ENCODE peak calls at places on chromosomes 3 and 15, in ten cellular contexts. M is AG10803, I is IMR-90, Z is heart right ventricle, W is fibroblast of the aortic adventitia, A is fibroblast of villous mesenchyme, U is PC-9, F is K562, N is BJ, B is mammary epithelial cell. K is an unnamed sample.
A peak's percentile ranks its signal among the peaks of the same experiment; 100 is the strongest.

GRCh38 chr3:66997560-66998074 is 490 bp upstream of the KBTBD8 start:
- DNase-seq in M (peak; percentile 61), W (peak; percentile 99), Z (no peak), U (no peak), I (peak; percentile 76), F (peak; percentile 75), B (no peak), N (no peak), A (peak; percentile 86), K (no peak)

GRCh38 chr3:119343719-119344118 is 49.5 kb downstream of the ARHGAP31 start:
- DNase-seq in M (no peak), W (no peak), B (no peak), U (no peak), N (no peak), Z (no peak), I (no peak), F (no peak), A (no peak), K (no peak)

GRCh38 chr3:3023106-3023505 is 87.1 kb downstream of the IL5RA start:
- DNase-seq in F (no peak), B (no peak), W (no peak), A (no peak), Z (no peak), U (no peak), I (no peak), M (no peak), N (no peak), K (no peak)

GRCh38 chr3:178482981-178483380 is 53.3 kb upstream of the KCNMB2 start:
- DNase-seq in I (no peak), N (no peak), M (peak; percentile 28), Z (no peak), A (no peak), B (no peak), F (no peak), U (no peak), W (no peak), K (no peak)

GRCh38 chr3:53999725-54000124 is 108.1 kb upstream of the SELENOK start:
- DNase-seq in I (no peak), U (no peak), N (no peak), W (no peak), F (no peak), M (no peak), A (no peak), Z (no peak), B (no peak), K (no peak)

GRCh38 chr3:181609156-181609767 is 102.5 kb upstream of the SOX2 start:
- DNase-seq in F (no peak), Z (no peak), B (no peak), U (no peak), M (no peak), A (no peak), W (no peak), I (no peak), N (no peak), K (no peak)

GRCh38 chr3:37892917-37893595 is 31.4 kb downstream of the CTDSPL start:
- DNase-seq in M (peak; percentile 23), Z (peak; percentile 58), A (peak; percentile 79), F (no peak), U (no peak), B (no peak), I (peak; percentile 18), W (peak; percentile 23), N (no peak), K (no peak)

GRCh38 chr3:100720423-100720822 is 11.1 kb downstream of the TFG start:
- DNase-seq in U (no peak), I (no peak), B (no peak), F (no peak), W (no peak), N (no peak), M (no peak), Z (no peak), A (no peak), K (no peak)

GRCh38 chr3:45606991-45607712 is 12.6 kb downstream of the LIMD1 start:
- DNase-seq in F (no peak), W (peak; percentile 48), B (no peak), M (no peak), A (peak; percentile 33), N (no peak), Z (peak; percentile 50), I (peak; percentile 52), U (no peak), K (no peak)

GRCh38 chr3:45608885-45609284 is 14.3 kb downstream of the LIMD1 start:
- DNase-seq in N (no peak), M (peak; percentile 31), U (no peak), F (no peak), B (no peak), I (peak; percentile 83), Z (no peak), W (peak; percentile 60), A (peak; percentile 56), K (no peak)

GRCh38 chr3:45606003-45606402 is 11.5 kb downstream of the LIMD1 start:
- DNase-seq in N (no peak), A (no peak), U (no peak), B (no peak), Z (no peak), M (no peak), I (no peak), F (no peak), W (no peak), K (no peak)

GRCh38 chr3:45608296-45608695 is 13.7 kb downstream of the LIMD1 start:
- DNase-seq in A (no peak), M (no peak), B (no peak), Z (no peak), F (no peak), N (no peak), W (no peak), U (no peak), I (no peak), K (no peak)

DNA sequence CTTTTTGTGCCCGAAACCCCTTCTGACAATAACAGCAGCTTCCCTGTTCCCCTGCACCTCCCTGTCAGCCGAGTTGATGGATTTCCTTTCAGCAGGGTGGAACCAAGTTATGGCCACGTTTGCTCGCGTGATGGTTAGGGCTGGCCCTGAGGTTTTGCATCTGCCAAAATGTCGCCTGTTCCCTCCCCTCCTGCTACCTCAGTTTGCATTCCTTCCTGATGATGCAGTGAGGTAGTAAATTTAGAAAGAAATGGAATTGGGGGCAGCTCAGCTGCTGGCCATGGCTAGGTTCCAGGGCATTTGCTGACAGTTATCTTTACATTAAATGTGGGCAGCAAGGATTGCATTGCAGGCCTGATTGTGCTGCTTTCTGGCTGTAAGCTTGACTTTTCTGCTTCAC is 13.2 kb downstream of the LIMD1 start:
- DNase-seq in N (no peak), W (peak; percentile 68), U (no peak), Z (no peak), A (peak; percentile 66), B (no peak), I (peak; percentile 71), M (peak; percentile 67), F (no peak), K (no peak)
- H3K4me3 ChIP-seq in N (no peak overlapping the region), W (no peak overlapping the region), U (no peak overlapping the region), Z (peak overlapping the region; percentile 0), A (peak overlapping the region; percentile 11), B (no peak overlapping the region), I (no peak overlapping the region), M (no peak overlapping the region), F (no peak overlapping the region), K (no peak overlapping the region)

GRCh38 chr15:90143176-90143655 is 40.9 kb upstream of the IDH2 start:
- DNase-seq in A (peak; percentile 78), U (peak; percentile 79), W (no peak), N (no peak), F (peak; percentile 98), I (peak; percentile 33), M (no peak), Z (peak; percentile 61), B (peak; percentile 48), K (no peak)
- TF ChIP-seq CTCF in A (peak; percentile 74), U (peak; percentile 86), W (peak; percentile 16), N (peak; percentile 58), F (peak; percentile 94), I (peak; percentile 54), M (peak; percentile 24), Z (peak; percentile 53), B (peak; percentile 78), K (peak; percentile 37)

GRCh38 chr3:128846501-128846900 is 32.9 kb upstream of the ACAD9 start:
- DNase-seq in Z (no peak), W (no peak), B (no peak), U (no peak), M (no peak), F (no peak), A (no peak), I (no peak), N (no peak), K (no peak)

GRCh38 chr3:128845119-128845518 is 34.3 kb upstream of the ACAD9 start:
- DNase-seq in W (no peak), A (no peak), F (peak; percentile 27), B (no peak), I (no peak), M (no peak), N (no peak), Z (no peak), U (peak; percentile 27), K (no peak)

GRCh38 chr3:128845695-128846491 is 33.5 kb upstream of the ACAD9 start:
- DNase-seq in A (peak; percentile 65), F (peak; percentile 86), B (peak; percentile 59), M (peak; percentile 68), W (peak; percentile 54), N (no peak), U (peak; percentile 86), Z (peak; percentile 91), I (peak; percentile 48), K (peak; percentile 2)

GRCh38 chr3:128844502-128844901 is 34.9 kb upstream of the ACAD9 start:
- DNase-seq in Z (no peak), W (no peak), F (no peak), A (no peak), N (no peak), B (no peak), I (no peak), U (no peak), M (no peak), K (no peak)

DNA sequence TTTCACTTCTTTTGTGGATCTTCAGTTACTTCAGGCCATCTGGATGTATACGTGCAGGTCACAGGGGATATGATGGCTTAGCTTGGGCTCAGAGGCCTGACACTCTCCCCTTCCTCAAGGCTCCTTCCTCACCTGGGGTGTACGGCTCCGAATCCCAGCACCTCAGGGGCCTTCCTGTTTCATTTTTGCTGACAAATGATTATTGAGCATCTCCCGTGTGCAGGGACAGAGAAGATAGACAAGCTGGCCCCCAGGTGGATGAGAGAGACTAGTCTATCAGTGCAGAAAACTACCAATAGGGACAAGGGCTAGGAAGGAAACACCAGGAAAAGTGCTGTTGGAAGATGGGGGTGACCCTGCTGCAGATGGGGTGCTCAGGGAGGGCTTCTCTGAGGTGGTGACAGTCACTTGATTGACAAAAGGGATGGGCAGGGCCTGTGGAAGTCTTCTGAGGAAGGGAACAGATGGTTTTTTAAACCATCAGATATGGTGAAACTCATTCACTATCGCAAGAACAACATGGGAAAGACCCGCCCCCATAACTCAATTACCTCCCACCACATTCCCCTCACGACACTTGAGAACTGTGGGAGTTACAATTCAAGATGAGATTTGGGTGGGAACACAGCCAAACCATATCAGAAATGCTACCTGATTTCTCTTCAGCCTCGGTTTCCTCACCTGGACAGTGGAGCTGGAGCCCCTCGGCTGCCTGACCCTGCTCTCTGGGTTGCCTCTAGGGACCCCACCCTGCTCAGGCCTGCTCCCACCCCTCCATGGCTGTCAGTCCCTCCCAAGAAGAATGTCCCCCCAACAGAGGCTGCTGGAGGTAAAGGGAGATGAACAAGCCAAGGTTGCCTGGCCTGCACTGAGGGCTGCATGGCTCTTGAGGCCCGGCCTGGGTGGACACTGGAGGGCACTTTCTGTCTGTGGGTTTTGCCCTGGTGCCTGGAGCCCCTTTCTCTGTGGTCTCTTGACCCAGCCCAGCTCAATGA is 37.2 kb upstream of the ACAD9 start:
- DNase-seq in B (no peak), M (no peak), W (no peak), F (peak; percentile 33), N (no peak), U (no peak), Z (no peak), A (no peak), I (no peak), K (no peak)
- H3K4me3 ChIP-seq in B (no peak overlapping the region), M (no peak overlapping the region), W (no peak overlapping the region), F (no peak overlapping the region), N (no peak overlapping the region), U (no peak overlapping the region), Z (no peak overlapping the region), A (no peak overlapping the region), I (no peak overlapping the region), K (no peak overlapping the region)

GRCh38 chr3:142983318-142983717 is 18.1 kb upstream of the U2SURP start:
- DNase-seq in I (no peak), A (no peak), U (no peak), M (no peak), Z (no peak), N (no peak), W (no peak), B (no peak), F (no peak), K (no peak)

GRCh38 chr3:142981901-142982773 is 18.7 kb upstream of the PAQR9 start:
- DNase-seq in W (no peak), Z (no peak), F (no peak), U (no peak), B (no peak), M (no peak), I (no peak), N (no peak), A (no peak), K (no peak)

GRCh38 chr3:142977399-142977728 is 13.9 kb upstream of the PAQR9 start:
- DNase-seq in Z (no peak), M (no peak), B (peak; percentile 19), A (no peak), W (peak; percentile 54), N (no peak), U (no peak), I (peak; percentile 24), F (no peak), K (no peak)

GRCh38 chr3:142984255-142984654 is 17.1 kb upstream of the U2SURP start:
- DNase-seq in B (no peak), A (no peak), Z (no peak), F (no peak), N (no peak), I (no peak), M (no peak), U (no peak), W (no peak), K (no peak)

GRCh38 chr3:142981108-142981507 is 17.6 kb upstream of the PAQR9 start:
- DNase-seq in B (no peak), M (no peak), I (no peak), U (no peak), F (peak; percentile 43), Z (no peak), A (no peak), W (no peak), N (no peak), K (no peak)
- TF ChIP-seq CTCF in B (peak; percentile 4), M (no peak), I (no peak), U (no peak), F (no peak), Z (no peak), A (peak; percentile 3), W (peak; percentile 1), N (no peak), K (no peak)

K was measured in AG09309.